ENCODE peak calls at places on chromosomes 11 and 22, in four cellular contexts. F is amniotic epithelial cell, Q is A549, H is iris pigment epithelial cell. P is an unnamed sample.

GRCh38 chr11:85810871-85811611 is at the start of gene SYTL2:
- DNase-seq in F (peak), Q (peak), H (peak), P (peak)

GRCh38 chr11:108302121-108302785 is 79.4 kb downstream of the ATM start:
- DNase-seq in F (peak), Q (no peak), H (peak), P (no peak)

GRCh38 chr11:27211370-27212127 is 151.5 kb downstream of the CCDC34 start:
- DNase-seq in F (no peak), Q (no peak), H (no peak), P (no peak)

GRCh38 chr22:43505423-43505822 is 93.6 kb downstream of the MPPED1 start:
- DNase-seq in F (no peak), Q (no peak), H (no peak), P (no peak)

GRCh38 chr11:100546714-100547113 is 140.4 kb upstream of the ARHGAP42 start:
- DNase-seq in F (peak), Q (no peak), H (peak), P (no peak)

GRCh38 chr11:78425436-78425835 is 7.8 kb upstream of the GAB2 start:
- DNase-seq in F (no peak), Q (no peak), H (no peak), P (no peak)

GRCh38 chr22:43993072-43993760 is 30.9 kb upstream of the PARVB start:
- DNase-seq in F (peak), Q (peak), H (peak), P (peak)

GRCh38 chr11:122709042-122709760 is 53.7 kb downstream of the UBASH3B start:
- DNase-seq in F (peak), Q (no peak), H (peak), P (no peak)

GRCh38 chr11:66412110-66412509 is 8.7 kb upstream of the NPAS4 start:
- DNase-seq in F (no peak), Q (no peak), H (no peak), P (no peak)

GRCh38 chr11:3616721-3617460 is 24.9 kb downstream of the ART5 start:
- DNase-seq in F (no peak), Q (no peak), H (peak), P (no peak)

GRCh38 chr11:130612291-130612802 is 163.9 kb downstream of the ADAMTS15 start:
- DNase-seq in F (peak), Q (peak), H (no peak), P (no peak)

GRCh38 chr11:64887757-64888405 is 9.5 kb upstream of the EHD1 start:
- DNase-seq in F (no peak), Q (peak), H (no peak), P (peak)

GRCh38 chr11:111399187-111400031 is 20.3 kb upstream of the POU2AF1 start:
- DNase-seq in F (no peak), Q (no peak), H (no peak), P (no peak)

GRCh38 chr11:80297808-80298460 is 857.1 kb upstream of the TENM4 start:
- DNase-seq in F (peak), Q (no peak), H (peak), P (no peak)

GRCh38 chr11:118194835-118195627 is 18.6 kb upstream of the SCN2B start:
- DNase-seq in F (peak), Q (peak), H (peak), P (no peak)

GRCh38 chr11:117830674-117831351 is 6.3 kb upstream of the FXYD2 start:
- DNase-seq in F (no peak), Q (no peak), H (no peak), P (no peak)

GRCh38 chr22:24775769-24776492 is 1.4 kb upstream of the PIWIL3 start:
- DNase-seq in F (peak), Q (no peak), H (peak), P (no peak)

GRCh38 chr11:135027461-135027860 is 615.4 kb upstream of the B3GAT1 start:
- DNase-seq in F (peak), Q (no peak), H (peak), P (no peak)

GRCh38 chr11:45876401-45876800 is 9.1 kb upstream of the MAPK8IP1 start:
- DNase-seq in F (no peak), Q (no peak), H (no peak), P (no peak)

GRCh38 chr11:28649922-28650321 is 541.7 kb downstream of the METTL15 start:
- DNase-seq in F (no peak), Q (no peak), H (peak), P (no peak)

GRCh38 chr22:44658371-44658953 is 43.5 kb upstream of the PRR5 start:
- DNase-seq in F (peak), Q (no peak), H (peak), P (no peak)

GRCh38 chr11:287821-288327 is 1.1 kb upstream of the PGGHG start:
- DNase-seq in F (no peak), Q (no peak), H (no peak), P (peak)

GRCh38 chr22:38938925-38939324 is 18.5 kb upstream of the APOBEC3A start:
- DNase-seq in F (no peak), Q (no peak), H (no peak), P (no peak)

GRCh38 chr22:23219787-23220484 is 39.6 kb downstream of the BCR start:
- DNase-seq in F (peak), Q (no peak), H (peak), P (peak)

GRCh38 chr11:126704144-126704543 is 296.4 kb downstream of the KIRREL3 start:
- DNase-seq in F (no peak), Q (no peak), H (no peak), P (no peak)

GRCh38 chr11:111469200-111469599 is 43.0 kb downstream of the BTG4 start:
- DNase-seq in F (peak), Q (no peak), H (peak), P (no peak)

GRCh38 chr11:62536301-62536957 is 10.2 kb downstream of the AHNAK start:
- DNase-seq in F (no peak), Q (no peak), H (no peak), P (no peak)

GRCh38 chr11:36385121-36385530 is 89.0 kb downstream of the PRR5L start:
- DNase-seq in F (peak), Q (no peak), H (peak), P (no peak)

GRCh38 chr22:24059121-24059520 is 48.0 kb downstream of the CABIN1 start:
- DNase-seq in F (peak), Q (no peak), H (peak), P (no peak)

GRCh38 chr22:37345863-37346514 is 63.7 kb downstream of the CYTH4 start:
- DNase-seq in F (peak), Q (no peak), H (peak), P (no peak)

GRCh38 chr11:116175707-116176106 is 597.1 kb downstream of the BUD13 start:
- DNase-seq in F (no peak), Q (no peak), H (no peak), P (no peak)

GRCh38 chr11:95501761-95502266 is 270.8 kb upstream of the SESN3 start:
- DNase-seq in F (no peak), Q (no peak), H (no peak), P (no peak)

GRCh38 chr11:134657631-134658030 is 245.6 kb upstream of the B3GAT1 start:
- DNase-seq in F (no peak), Q (no peak), H (no peak), P (no peak)

GRCh38 chr11:68035266-68035876 is 3.5 kb upstream of the TCIRG1 start:
- DNase-seq in F (no peak), Q (no peak), H (no peak), P (no peak)

GRCh38 chr11:68840661-68841653 is 759 bp downstream of the CPT1A start:
- DNase-seq in F (peak), Q (no peak), H (peak), P (peak)

GRCh38 chr11:12455938-12456337 is 78.6 kb downstream of the PARVA start:
- DNase-seq in F (peak), Q (no peak), H (peak), P (no peak)

GRCh38 chr22:47333625-47334024 is 571.2 kb downstream of the TBC1D22A start:
- DNase-seq in F (peak), Q (no peak), H (peak), P (no peak)

GRCh38 chr11:134270250-134270714 is 5.9 kb upstream of the GLB1L3 start:
- DNase-seq in F (peak), Q (peak), H (no peak), P (peak)

GRCh38 chr11:15603208-15603607 is 488.5 kb downstream of the INSC start:
- DNase-seq in F (no peak), Q (no peak), H (no peak), P (no peak)

GRCh38 chr11:120648706-120649250 is 137.2 kb downstream of the GRIK4 start:
- DNase-seq in F (no peak), Q (no peak), H (no peak), P (no peak)

P was measured in activated CD4-positive, alpha-beta T cell treated with anti-CD3 and anti-CD28 coated beads for 4 hours.